ENCODE peak calls at places on chromosome 18, in seven cellular contexts. One of them, this sample, is unnamed.

GRCh38 chr18:61854578-61854977 is 38.2 kb downstream of the RNF152 start:
- DNase-seq in neural progenitor cell: no peak
- DNase-seq in A673: no peak
- DNase-seq in ovary: no peak
- DNase-seq in fibroblast of mammary gland: no peak
- DNase-seq in vagina: no peak
- DNase-seq in HCT116: no peak
- DNase-seq in this sample: no peak

GRCh38 chr18:7568426-7568825 is 1.3 kb downstream of the PTPRM start:
- DNase-seq in neural progenitor cell: peak; percentile 77
- DNase-seq in A673: no peak
- DNase-seq in ovary: peak; percentile 45
- DNase-seq in fibroblast of mammary gland: no peak
- DNase-seq in vagina: no peak
- DNase-seq in HCT116: no peak
- DNase-seq in this sample: peak; percentile 89

GRCh38 chr18:1751249-1751648 is 820.1 kb downstream of the METTL4 start:
- DNase-seq in neural progenitor cell: no peak
- DNase-seq in A673: no peak
- DNase-seq in ovary: no peak
- DNase-seq in fibroblast of mammary gland: no peak
- DNase-seq in vagina: no peak
- DNase-seq in HCT116: no peak
- DNase-seq in this sample: no peak

GRCh38 chr18:39599251-39599650 is 2033.7 kb upstream of the CELF4 start:
- DNase-seq in neural progenitor cell: no peak
- DNase-seq in A673: no peak
- DNase-seq in ovary: no peak
- DNase-seq in fibroblast of mammary gland: no peak
- DNase-seq in vagina: no peak
- DNase-seq in HCT116: no peak
- DNase-seq in this sample: no peak

GRCh38 chr18:44681039-44681595 is 429 bp downstream of the SETBP1 start:
- DNase-seq in neural progenitor cell: no peak
- DNase-seq in A673: no peak
- DNase-seq in ovary: peak; percentile 14
- DNase-seq in fibroblast of mammary gland: peak; percentile 22
- DNase-seq in vagina: no peak
- DNase-seq in HCT116: no peak
- DNase-seq in this sample: no peak

GRCh38 chr18:8116346-8117007 is 492.8 kb upstream of the RAB12 start:
- DNase-seq in neural progenitor cell: no peak
- DNase-seq in A673: no peak
- DNase-seq in ovary: no peak
- DNase-seq in fibroblast of mammary gland: peak; percentile 93
- DNase-seq in vagina: no peak
- DNase-seq in HCT116: peak; percentile 35
- DNase-seq in this sample: no peak

GRCh38 chr18:28767781-28768211 is 590.9 kb upstream of the CDH2 start:
- DNase-seq in neural progenitor cell: no peak
- DNase-seq in A673: peak; percentile 81
- DNase-seq in ovary: no peak
- DNase-seq in fibroblast of mammary gland: peak; percentile 77
- DNase-seq in vagina: no peak
- DNase-seq in HCT116: no peak
- DNase-seq in this sample: no peak

GRCh38 chr18:62126776-62127175 is 60.1 kb downstream of the PIGN start:
- DNase-seq in neural progenitor cell: no peak
- DNase-seq in A673: no peak
- DNase-seq in ovary: no peak
- DNase-seq in fibroblast of mammary gland: no peak
- DNase-seq in vagina: no peak
- DNase-seq in HCT116: no peak
- DNase-seq in this sample: no peak

GRCh38 chr18:7524786-7525185 is 42.3 kb upstream of the PTPRM start:
- DNase-seq in neural progenitor cell: no peak
- DNase-seq in A673: no peak
- DNase-seq in ovary: no peak
- DNase-seq in fibroblast of mammary gland: peak; percentile 15
- DNase-seq in vagina: no peak
- DNase-seq in HCT116: no peak
- DNase-seq in this sample: no peak

GRCh38 chr18:9038277-9038871 is 64.1 kb upstream of the NDUFV2 start:
- DNase-seq in neural progenitor cell: no peak
- DNase-seq in A673: no peak
- DNase-seq in ovary: no peak
- DNase-seq in fibroblast of mammary gland: no peak
- DNase-seq in vagina: no peak
- DNase-seq in HCT116: no peak
- DNase-seq in this sample: no peak

GRCh38 chr18:41266616-41267015 is 688.4 kb upstream of the PIK3C3 start:
- DNase-seq in neural progenitor cell: no peak
- DNase-seq in A673: no peak
- DNase-seq in ovary: no peak
- DNase-seq in fibroblast of mammary gland: peak; percentile 6
- DNase-seq in vagina: no peak
- DNase-seq in HCT116: no peak
- DNase-seq in this sample: no peak

GRCh38 chr18:907171-907879 is 2.7 kb downstream of the ADCYAP1 start:
- DNase-seq in neural progenitor cell: peak; percentile 72
- DNase-seq in A673: no peak
- DNase-seq in ovary: no peak
- DNase-seq in fibroblast of mammary gland: no peak
- DNase-seq in vagina: no peak
- DNase-seq in HCT116: no peak
- DNase-seq in this sample: no peak

GRCh38 chr18:24271381-24272331 is 126.0 kb downstream of the OSBPL1A start:
- DNase-seq in neural progenitor cell: peak; percentile 95
- DNase-seq in A673: peak; percentile 81
- DNase-seq in ovary: peak; percentile 68
- DNase-seq in fibroblast of mammary gland: peak; percentile 69
- DNase-seq in vagina: no peak
- DNase-seq in HCT116: peak; percentile 49
- DNase-seq in this sample: peak; percentile 94

GRCh38 chr18:72869786-72870185 is 2.0 kb upstream of the NETO1 start:
- DNase-seq in neural progenitor cell: peak; percentile 50
- DNase-seq in A673: no peak
- DNase-seq in ovary: no peak
- DNase-seq in fibroblast of mammary gland: no peak
- DNase-seq in vagina: no peak
- DNase-seq in HCT116: no peak
- DNase-seq in this sample: no peak

GRCh38 chr18:71388148-71388547 is 1099.3 kb downstream of the SOCS6 start:
- DNase-seq in neural progenitor cell: no peak
- DNase-seq in A673: no peak
- DNase-seq in ovary: no peak
- DNase-seq in fibroblast of mammary gland: no peak
- DNase-seq in vagina: no peak
- DNase-seq in HCT116: no peak
- DNase-seq in this sample: no peak
- TF ChIP-seq CTCF in neural progenitor cell: no peak
- TF ChIP-seq CTCF in A673: no peak
- TF ChIP-seq CTCF in ovary: no peak
- TF ChIP-seq CTCF in fibroblast of mammary gland: no peak
- TF ChIP-seq CTCF in vagina: no peak
- TF ChIP-seq CTCF in HCT116: no peak
- TF ChIP-seq CTCF in this sample: no peak

GRCh38 chr18:35030234-35030989 is 10.8 kb upstream of the MAPRE2 start:
- DNase-seq in neural progenitor cell: no peak
- DNase-seq in A673: no peak
- DNase-seq in ovary: no peak
- DNase-seq in fibroblast of mammary gland: no peak
- DNase-seq in vagina: no peak
- DNase-seq in HCT116: no peak
- DNase-seq in this sample: no peak
- TF ChIP-seq CTCF in neural progenitor cell: no peak
- TF ChIP-seq CTCF in A673: no peak
- TF ChIP-seq CTCF in ovary: no peak
- TF ChIP-seq CTCF in fibroblast of mammary gland: no peak
- TF ChIP-seq CTCF in vagina: no peak
- TF ChIP-seq CTCF in HCT116: no peak
- TF ChIP-seq CTCF in this sample: no peak

GRCh38 chr18:32801236-32801635 is 28.4 kb upstream of the KLHL14 start:
- DNase-seq in neural progenitor cell: peak; percentile 7
- DNase-seq in A673: no peak
- DNase-seq in ovary: no peak
- DNase-seq in fibroblast of mammary gland: no peak
- DNase-seq in vagina: no peak
- DNase-seq in HCT116: no peak
- DNase-seq in this sample: no peak
- TF ChIP-seq CTCF in neural progenitor cell: no peak
- TF ChIP-seq CTCF in A673: no peak
- TF ChIP-seq CTCF in ovary: no peak
- TF ChIP-seq CTCF in fibroblast of mammary gland: no peak
- TF ChIP-seq CTCF in vagina: no peak
- TF ChIP-seq CTCF in HCT116: no peak
- TF ChIP-seq CTCF in this sample: no peak

GRCh38 chr18:78583739-78584066 is 395.9 kb upstream of the SALL3 start:
- DNase-seq in neural progenitor cell: no peak
- DNase-seq in A673: no peak
- DNase-seq in ovary: no peak
- DNase-seq in fibroblast of mammary gland: no peak
- DNase-seq in vagina: peak; percentile 54
- DNase-seq in HCT116: no peak
- DNase-seq in this sample: no peak
- TF ChIP-seq CTCF in neural progenitor cell: no peak
- TF ChIP-seq CTCF in A673: no peak
- TF ChIP-seq CTCF in ovary: no peak
- TF ChIP-seq CTCF in fibroblast of mammary gland: no peak
- TF ChIP-seq CTCF in vagina: no peak
- TF ChIP-seq CTCF in HCT116: no peak
- TF ChIP-seq CTCF in this sample: no peak

GRCh38 chr18:35511833-35512232 is 14.1 kb upstream of the INO80C start:
- DNase-seq in neural progenitor cell: no peak
- DNase-seq in A673: no peak
- DNase-seq in ovary: no peak
- DNase-seq in fibroblast of mammary gland: no peak
- DNase-seq in vagina: peak; percentile 40
- DNase-seq in HCT116: peak; percentile 6
- DNase-seq in this sample: no peak
- TF ChIP-seq CTCF in neural progenitor cell: no peak
- TF ChIP-seq CTCF in A673: no peak
- TF ChIP-seq CTCF in ovary: no peak
- TF ChIP-seq CTCF in fibroblast of mammary gland: no peak
- TF ChIP-seq CTCF in vagina: no peak
- TF ChIP-seq CTCF in HCT116: peak; percentile 33
- TF ChIP-seq CTCF in this sample: no peak

GRCh38 chr18:60147326-60147725 is 225.2 kb downstream of the MC4R start:
- DNase-seq in neural progenitor cell: no peak
- DNase-seq in A673: no peak
- DNase-seq in ovary: no peak
- DNase-seq in fibroblast of mammary gland: no peak
- DNase-seq in vagina: no peak
- DNase-seq in HCT116: no peak
- DNase-seq in this sample: no peak
- TF ChIP-seq CTCF in neural progenitor cell: no peak
- TF ChIP-seq CTCF in A673: no peak
- TF ChIP-seq CTCF in ovary: no peak
- TF ChIP-seq CTCF in fibroblast of mammary gland: no peak
- TF ChIP-seq CTCF in vagina: no peak
- TF ChIP-seq CTCF in HCT116: no peak
- TF ChIP-seq CTCF in this sample: no peak

GRCh38 chr18:49655266-49656097 is 93.6 kb downstream of the LIPG start:
- DNase-seq in neural progenitor cell: no peak
- DNase-seq in A673: no peak
- DNase-seq in ovary: no peak
- DNase-seq in fibroblast of mammary gland: no peak
- DNase-seq in vagina: no peak
- DNase-seq in HCT116: no peak
- DNase-seq in this sample: no peak

GRCh38 chr18:49651033-49651432 is 89.2 kb downstream of the LIPG start:
- DNase-seq in neural progenitor cell: no peak
- DNase-seq in A673: no peak
- DNase-seq in ovary: no peak
- DNase-seq in fibroblast of mammary gland: no peak
- DNase-seq in vagina: no peak
- DNase-seq in HCT116: no peak
- DNase-seq in this sample: no peak

GRCh38 chr18:49652841-49653240 is 91.0 kb downstream of the LIPG start:
- DNase-seq in neural progenitor cell: peak; percentile 32
- DNase-seq in A673: no peak
- DNase-seq in ovary: no peak
- DNase-seq in fibroblast of mammary gland: no peak
- DNase-seq in vagina: no peak
- DNase-seq in HCT116: no peak
- DNase-seq in this sample: no peak

GRCh38 chr18:49656098-49656591 is 94.3 kb downstream of the LIPG start:
- DNase-seq in neural progenitor cell: no peak
- DNase-seq in A673: peak; percentile 87
- DNase-seq in ovary: no peak
- DNase-seq in fibroblast of mammary gland: peak; percentile 68
- DNase-seq in vagina: no peak
- DNase-seq in HCT116: peak; percentile 97
- DNase-seq in this sample: no peak

GRCh38 chr18:49654347-49654746 is 92.5 kb downstream of the LIPG start:
- DNase-seq in neural progenitor cell: no peak
- DNase-seq in A673: no peak
- DNase-seq in ovary: no peak
- DNase-seq in fibroblast of mammary gland: no peak
- DNase-seq in vagina: no peak
- DNase-seq in HCT116: no peak
- DNase-seq in this sample: no peak
- TF ChIP-seq CTCF in neural progenitor cell: no peak
- TF ChIP-seq CTCF in A673: no peak
- TF ChIP-seq CTCF in ovary: no peak
- TF ChIP-seq CTCF in fibroblast of mammary gland: no peak
- TF ChIP-seq CTCF in vagina: no peak
- TF ChIP-seq CTCF in HCT116: no peak
- TF ChIP-seq CTCF in this sample: no peak